ENCODE peak calls at places on chromosomes 12 and 14, in five cellular contexts. Q is HuH-7; U is M059J; C is AG09319; Z is stimulated activated CD8-positive, alpha-beta memory T cell treated with anti-CD3 and anti-CD28 coated beads, Interleukin-7, amount 100 ng/mL, for 1 hour. L is an unnamed sample.

GRCh38 chr12:124709722-124710656 is 142.6 kb upstream of the NCOR2 start:
- DNase-seq in U (peak), C (no peak), Q (no peak), Z (no peak), L (no peak)

GRCh38 chr14:94161979-94162378 is 12.1 kb upstream of the PPP4R4 start:
- DNase-seq in Z (no peak), C (no peak), Q (no peak), U (no peak), L (no peak)

GRCh38 chr12:84375472-84375871 is 537.1 kb downstream of the SLC6A15 start:
- DNase-seq in Z (no peak), Q (no peak), C (no peak), U (no peak), L (no peak)

GRCh38 chr14:75452900-75453816 is 25.3 kb downstream of the JDP2 start:
- DNase-seq in Z (no peak), C (peak), U (peak), Q (peak), L (no peak)

GRCh38 chr14:105880616-105881015 is 354.2 kb downstream of the TMEM121 start:
- DNase-seq in U (no peak), Z (no peak), Q (no peak), C (no peak), L (no peak)

GRCh38 chr12:123757555-123757954 is 4.5 kb upstream of the DNAH10 start:
- DNase-seq in U (no peak), Q (no peak), Z (no peak), C (peak), L (no peak)

GRCh38 chr12:66447643-66448042 is 145.3 kb downstream of the HELB start:
- DNase-seq in C (no peak), Z (no peak), Q (no peak), U (no peak), L (no peak)

GRCh38 chr12:71947645-71948105 is 9.0 kb downstream of the TPH2 start:
- DNase-seq in U (peak), Z (no peak), C (no peak), Q (peak), L (no peak)

GRCh38 chr14:106166650-106167204 is 640.3 kb downstream of the TMEM121 start:
- DNase-seq in C (no peak), U (no peak), Z (no peak), Q (no peak), L (no peak)

L was measured in GM06990.